ENCODE peak calls at places on chromosomes 16 and 17, in six cellular contexts. V is fibroblast of mammary gland; E is cardiac muscle cell; T is activated T-helper 1 cell treated with Interleukin-2 at 50 U/mL for 16 hours; C is naive thymus-derived CD8-positive, alpha-beta T cell; I is activated naive CD4-positive, alpha-beta T cell. O is an unnamed sample.

GRCh38 chr17:81840826-81841778 is 6.3 kb upstream of the PPP1R27 start:
- DNase-seq in E (no peak), T (no peak), V (no peak), C (no peak), I (no peak), O (no peak)

GRCh38 chr17:11499881-11500280 is 98.4 kb upstream of the DNAH9 start:
- DNase-seq in E (no peak), I (no peak), V (no peak), T (no peak), C (no peak), O (no peak)

GRCh38 chr17:14840616-14841231 is 424.4 kb downstream of the PMP22 start:
- DNase-seq in C (no peak), T (no peak), I (no peak), V (peak; percentile 40), E (no peak), O (no peak)

GRCh38 chr16:31063495-31063842 is 10.6 kb downstream of the ZNF668 start:
- DNase-seq in T (no peak), V (no peak), E (no peak), C (no peak), I (no peak), O (no peak)

GRCh38 chr17:9484789-9485188 is 90.8 kb downstream of the STX8 start:
- DNase-seq in E (no peak), I (no peak), V (peak; percentile 52), T (no peak), C (no peak), O (no peak)

GRCh38 chr17:79484600-79485398 is 126.1 kb downstream of the RBFOX3 start:
- DNase-seq in T (no peak), V (no peak), I (no peak), C (no peak), E (no peak), O (no peak)

GRCh38 chr17:7060165-7060890 is 16.4 kb upstream of the SLC16A11 start:
- DNase-seq in V (peak; percentile 87), I (no peak), T (no peak), C (no peak), E (no peak), O (no peak)

GRCh38 chr16:87305505-87306391 is 11.4 kb downstream of the C16orf95 start:
- DNase-seq in E (no peak), I (no peak), C (no peak), V (no peak), T (no peak), O (no peak)

GRCh38 chr16:74752756-74753155 is 21.9 kb downstream of the FA2H start:
- DNase-seq in E (no peak), V (no peak), C (no peak), T (no peak), I (no peak), O (no peak)

GRCh38 chr17:57600092-57600491 is 145.0 kb downstream of the CCDC182 start:
- DNase-seq in V (no peak), E (no peak), C (no peak), I (no peak), T (peak; percentile 20), O (no peak)